ENCODE peak calls at places on chromosomes 2 and 18, in six cellular contexts. R is mucosa of descending colon; N is adipocyte; J is memory B cell; T is suprapubic skin; F is stimulated activated CD4-positive, alpha-beta T cell treated with anti-CD3 and anti-CD28 coated beads, TNF-alpha, amount 100 ng/mL, for 1 hour. G is an unnamed sample.
A peak's percentile ranks its signal among the peaks of the same experiment; 100 is the strongest.

GRCh38 chr18:50970006-50970405 is 2.2 kb downstream of the ELAC1 start:
- DNase-seq in R (peak; percentile 76), N (no peak), J (no peak), T (no peak), F (no peak), G (peak; percentile 73)

GRCh38 chr2:202278944-202279343 is 13.4 kb downstream of the NOP58 start:
- DNase-seq in R (no peak), N (peak; percentile 86), J (no peak), T (no peak), F (no peak), G (no peak)

GRCh38 chr2:178629463-178629862 is 149.2 kb downstream of the PLEKHA3 start:
- DNase-seq in R (no peak), N (no peak), J (no peak), T (no peak), F (no peak), G (no peak)

GRCh38 chr2:162058973-162059668 is 14.9 kb downstream of the DPP4 start:
- DNase-seq in R (no peak), N (peak; percentile 6), J (no peak), T (no peak), F (no peak), G (no peak)

GRCh38 chr18:38241736-38242135 is 676.1 kb upstream of the CELF4 start:
- DNase-seq in R (no peak), N (no peak), J (no peak), T (no peak), F (no peak), G (no peak)

GRCh38 chr2:99088017-99088416 is 53.5 kb upstream of the C2orf15 start:
- DNase-seq in R (no peak), N (no peak), J (no peak), T (no peak), F (no peak), G (no peak)

GRCh38 chr18:5309888-5310470 is 14.5 kb upstream of the ZBTB14 start:
- DNase-seq in R (peak; percentile 9), N (no peak), J (peak; percentile 19), T (no peak), F (no peak), G (no peak)

GRCh38 chr2:207750315-207750714 is 19.4 kb downstream of the FZD5 start:
- DNase-seq in R (no peak), N (no peak), J (no peak), T (no peak), F (no peak), G (no peak)

GRCh38 chr2:200797242-200797770 is 14.4 kb upstream of the BZW1 start:
- DNase-seq in R (no peak), N (peak; percentile 68), J (no peak), T (no peak), F (no peak), G (no peak)

GRCh38 chr2:20288941-20289340 is 61.7 kb downstream of the PUM2 start:
- DNase-seq in R (no peak), N (peak; percentile 49), J (no peak), T (no peak), F (no peak), G (no peak)

GRCh38 chr2:218898109-218898878 is 17.6 kb downstream of the WNT10A start:
- DNase-seq in R (peak; percentile 84), N (peak; percentile 84), J (peak; percentile 97), T (peak; percentile 89), F (peak; percentile 65), G (peak; percentile 86)

GRCh38 chr2:27191107-27191829 is 20.6 kb upstream of the ATRAID start:
- DNase-seq in R (peak; percentile 70), N (peak; percentile 80), J (no peak), T (peak; percentile 58), F (peak; percentile 9), G (no peak)

GRCh38 chr2:194700726-194701125 is 956.3 kb upstream of the SLC39A10 start:
- DNase-seq in R (no peak), N (no peak), J (no peak), T (no peak), F (no peak), G (no peak)

GRCh38 chr2:174607989-174608865 is 10.6 kb upstream of the WIPF1 start:
- DNase-seq in R (no peak), N (no peak), J (no peak), T (no peak), F (no peak), G (no peak)

GRCh38 chr2:109379507-109379906 is 234.3 kb downstream of the SEPTIN10 start:
- DNase-seq in R (no peak), N (no peak), J (no peak), T (peak; percentile 49), F (no peak), G (no peak)

GRCh38 chr2:72788756-72789155 is 37.1 kb downstream of the EXOC6B start:
- DNase-seq in R (no peak), N (peak; percentile 76), J (no peak), T (no peak), F (no peak), G (no peak)

GRCh38 chr2:9462313-9462712 is 12.0 kb upstream of the IAH1 start:
- DNase-seq in R (no peak), N (no peak), J (no peak), T (no peak), F (no peak), G (no peak)

GRCh38 chr18:34494359-34494696 is 215.8 kb upstream of the DTNA start:
- DNase-seq in R (no peak), N (no peak), J (no peak), T (no peak), F (no peak), G (peak; percentile 66)

GRCh38 chr2:204885747-204886146 is 340.5 kb downstream of the PARD3B start:
- DNase-seq in R (no peak), N (no peak), J (no peak), T (no peak), F (no peak), G (no peak)

GRCh38 chr18:22169889-22170420 is 566 bp downstream of the GATA6 start:
- DNase-seq in R (peak; percentile 32), N (no peak), J (no peak), T (no peak), F (no peak), G (peak; percentile 60)

GRCh38 chr2:11128258-11128951 is 26.9 kb upstream of the SLC66A3 start:
- DNase-seq in R (no peak), N (peak; percentile 22), J (no peak), T (no peak), F (no peak), G (no peak)

GRCh38 chr2:168345601-168346000 is 98.2 kb upstream of the STK39 start:
- DNase-seq in R (no peak), N (no peak), J (no peak), T (no peak), F (no peak), G (no peak)

GRCh38 chr18:56255381-56255780 is 383.0 kb downstream of the TXNL1 start:
- DNase-seq in R (no peak), N (no peak), J (no peak), T (no peak), F (no peak), G (no peak)

GRCh38 chr2:166293984-166294383 is 81.8 kb downstream of the SCN9A start:
- DNase-seq in R (no peak), N (peak; percentile 35), J (no peak), T (no peak), F (no peak), G (no peak)

GRCh38 chr2:41698787-41699422 is 348.9 kb upstream of the PKDCC start:
- DNase-seq in R (peak; percentile 35), N (peak; percentile 62), J (no peak), T (no peak), F (no peak), G (peak; percentile 21)

GRCh38 chr2:85656468-85656867 is 11.5 kb downstream of the SFTPB start:
- DNase-seq in R (no peak), N (peak; percentile 14), J (no peak), T (no peak), F (no peak), G (no peak)

GRCh38 chr2:154484338-154485099 is 214.0 kb upstream of the KCNJ3 start:
- DNase-seq in R (no peak), N (no peak), J (no peak), T (no peak), F (no peak), G (no peak)

GRCh38 chr2:104866122-104866864 is 12.4 kb downstream of the POU3F3 start:
- DNase-seq in R (no peak), N (no peak), J (no peak), T (no peak), F (no peak), G (no peak)

GRCh38 chr2:62550466-62550865 is 44.5 kb upstream of the TMEM17 start:
- DNase-seq in R (no peak), N (peak; percentile 31), J (no peak), T (no peak), F (no peak), G (no peak)

GRCh38 chr2:207227062-207227748 is 61.5 kb upstream of the KLF7 start:
- DNase-seq in R (no peak), N (no peak), J (no peak), T (no peak), F (no peak), G (peak; percentile 5)

GRCh38 chr2:127415593-127416485 is 2.4 kb upstream of the PROC start:
- DNase-seq in R (peak; percentile 82), N (no peak), J (peak; percentile 79), T (no peak), F (peak; percentile 73), G (peak; percentile 85)

GRCh38 chr2:15863494-15864175 is 76.7 kb upstream of the MYCN start:
- DNase-seq in R (no peak), N (no peak), J (no peak), T (no peak), F (no peak), G (no peak)

GRCh38 chr2:230012242-230012884 is 56.4 kb downstream of the SLC16A14 start:
- DNase-seq in R (no peak), N (no peak), J (no peak), T (no peak), F (no peak), G (no peak)

GRCh38 chr18:5197461-5197860 is 404 bp upstream of the AKAIN1 start:
- DNase-seq in R (no peak), N (no peak), J (no peak), T (no peak), F (no peak), G (no peak)

G was measured in pancreas.